ENCODE peak calls at places on chromosomes 13 and 19, in five cellular contexts. S, M, G, Z and L are unnamed samples.

GRCh38 chr13:87259479-87260083 is 411.6 kb upstream of the SLITRK5 start:
- DNase-seq in S (peak; percentile 13), M (peak; percentile 8), G (no peak), Z (no peak), L (no peak)

GRCh38 chr19:13396256-13397080 is 109.8 kb downstream of the CACNA1A start:
- DNase-seq in S (peak; percentile 72), M (peak; percentile 30), G (no peak), Z (peak; percentile 81), L (peak; percentile 78)

GRCh38 chr13:109971745-109972090 is 185.3 kb upstream of the IRS2 start:
- DNase-seq in S (no peak), M (no peak), G (no peak), Z (no peak), L (no peak)

GRCh38 chr13:43864921-43865320 is 14.6 kb downstream of the CCDC122 start:
- DNase-seq in S (no peak), M (no peak), G (no peak), Z (no peak), L (no peak)

GRCh38 chr13:20566424-20566916 is 487 bp upstream of the IFT88 start:
- DNase-seq in S (peak; percentile 48), M (peak; percentile 76), G (no peak), Z (peak; percentile 71), L (peak; percentile 17)

GRCh38 chr19:34253711-34254551 is 423 bp upstream of the GARRE1 start:
- DNase-seq in S (no peak), M (peak; percentile 66), G (no peak), Z (peak; percentile 91), L (peak; percentile 96)

GRCh38 chr19:55042344-55042678 is 4.2 kb upstream of the GP6 start:
- DNase-seq in S (no peak), M (no peak), G (no peak), Z (no peak), L (no peak)

GRCh38 chr19:12202250-12202649 is 39.4 kb downstream of the ZNF136 start:
- DNase-seq in S (no peak), M (peak; percentile 56), G (no peak), Z (peak; percentile 51), L (peak; percentile 51)

GRCh38 chr19:35742121-35742724 is at the start of gene IGFLR1:
- DNase-seq in S (no peak), M (no peak), G (peak; percentile 64), Z (no peak), L (no peak)

GRCh38 chr13:26872444-26873173 is 112.0 kb upstream of the GPR12 start:
- DNase-seq in S (peak; percentile 24), M (peak; percentile 31), G (no peak), Z (peak; percentile 61), L (peak; percentile 92)

GRCh38 chr19:4493929-4494690 is 22.0 kb downstream of the HDGFL2 start:
- DNase-seq in S (no peak), M (no peak), G (no peak), Z (no peak), L (no peak)

GRCh38 chr19:31154021-31154420 is 195.2 kb downstream of the TSHZ3 start:
- DNase-seq in S (no peak), M (no peak), G (no peak), Z (no peak), L (no peak)
- TF ChIP-seq CEBPB in S (no peak), M (no peak), G (no peak), Z (no peak), L (no peak)

GRCh38 chr13:98513837-98514236 is 63.1 kb downstream of the STK24 start:
- DNase-seq in S (no peak), M (no peak), G (no peak), Z (no peak), L (no peak)
- H3K79me2 ChIP-seq in S (peaks cover 100% of the 10 kb centered on the region), M (peaks cover 87% of the 10 kb centered on the region), G (peaks cover 82% of the 10 kb centered on the region), Z (peaks cover 56% of the 10 kb centered on the region), L (peaks cover 5% of the 10 kb centered on the region)

DNA sequence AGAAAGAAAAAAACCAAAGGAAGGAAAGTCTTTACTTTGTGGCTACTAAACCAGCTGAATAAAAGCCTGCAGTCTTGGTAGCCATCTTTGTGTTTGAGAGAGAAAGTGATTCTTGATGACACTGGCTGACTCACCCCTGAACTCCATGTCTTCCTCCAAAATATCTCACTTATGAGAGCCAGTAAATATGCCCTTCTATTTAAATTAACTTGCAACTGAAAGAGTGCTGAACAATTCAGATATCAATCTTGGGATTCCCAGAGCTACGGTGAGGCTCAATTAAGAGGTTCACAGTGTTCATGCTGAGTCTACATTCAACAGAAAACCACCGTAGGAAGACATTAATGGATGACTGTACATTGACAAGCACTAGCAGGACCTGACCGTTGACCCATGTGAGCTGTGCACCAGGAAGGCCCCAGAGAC is 57.9 kb downstream of the KCTD12 start:
- DNase-seq in S (no peak), M (no peak), G (no peak), Z (no peak), L (no peak)
- TF ChIP-seq CEBPB in S (no peak), M (no peak), G (no peak), Z (no peak), L (no peak)

DNA sequence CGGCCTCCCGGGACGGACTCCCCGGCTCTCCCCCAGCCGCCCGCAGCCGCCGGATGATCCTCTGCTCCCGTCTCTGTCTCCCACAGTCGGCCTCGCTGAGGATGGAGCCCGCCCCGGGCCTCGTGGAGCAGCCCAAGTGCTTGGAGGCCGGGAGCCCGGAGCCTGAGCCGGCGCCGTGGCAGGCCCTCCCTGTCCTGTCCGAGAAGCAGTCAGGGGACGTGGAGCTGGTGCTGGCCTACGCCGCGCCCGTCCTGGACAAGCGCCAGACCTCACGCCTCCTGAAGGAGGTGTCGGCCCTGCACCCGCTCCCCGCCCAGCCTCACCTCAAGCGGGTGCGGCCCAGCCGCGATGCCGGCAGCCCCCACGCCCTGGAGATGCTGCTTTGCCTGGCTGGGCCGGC is 6.8 kb downstream of the ADAT3 start:
- DNase-seq in S (no peak), M (no peak), G (no peak), Z (no peak), L (no peak)
- H3K79me2 ChIP-seq in S (peaks cover 83% of the 10 kb centered on the region), M (peaks cover 48% of the 10 kb centered on the region), G (peaks cover 26% of the 10 kb centered on the region), Z (peaks cover 70% of the 10 kb centered on the region), L (peaks cover 16% of the 10 kb centered on the region)

GRCh38 chr13:50810998-50811397 is 32.5 kb downstream of the DLEU7 start:
- DNase-seq in S (no peak), M (no peak), G (peak; percentile 76), Z (no peak), L (no peak)

GRCh38 chr13:50801087-50801931 is 42.2 kb downstream of the DLEU7 start:
- DNase-seq in S (peak; percentile 27), M (peak; percentile 57), G (peak; percentile 69), Z (peak; percentile 71), L (peak; percentile 77)

GRCh38 chr13:50809133-50810090 is 34.1 kb downstream of the DLEU7 start:
- DNase-seq in S (no peak), M (no peak), G (no peak), Z (no peak), L (no peak)

GRCh38 chr13:50810468-50810867 is 33.0 kb downstream of the DLEU7 start:
- DNase-seq in S (no peak), M (no peak), G (no peak), Z (no peak), L (no peak)

DNA sequence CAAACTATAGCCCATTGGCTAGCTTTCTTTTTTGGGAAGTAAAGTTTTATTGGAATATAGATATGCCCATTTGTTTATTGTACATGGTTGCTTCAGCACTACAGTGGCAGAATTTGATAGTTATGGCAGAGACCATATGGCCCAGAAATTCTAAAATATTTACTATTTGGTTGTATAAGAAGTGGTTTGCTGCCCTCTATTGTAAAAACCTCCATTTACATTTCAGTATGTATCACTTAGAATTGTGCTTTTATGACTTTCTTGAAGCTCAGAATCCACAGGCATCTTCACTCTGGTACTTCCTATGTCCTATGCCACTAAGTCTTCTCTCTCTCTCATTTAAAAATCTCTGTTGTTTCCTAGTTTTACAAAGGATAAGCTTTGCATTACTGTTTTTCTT is 37.7 kb downstream of the DLEU7 start:
- DNase-seq in S (peak; percentile 8), M (peak; percentile 5), G (no peak), Z (no peak), L (no peak)
- TF ChIP-seq CEBPB in S (no peak), M (no peak), G (no peak), Z (no peak), L (no peak)

GRCh38 chr13:32266130-32266529 is 49.0 kb downstream of the ZAR1L start:
- DNase-seq in S (no peak), M (peak; percentile 67), G (no peak), Z (no peak), L (no peak)

GRCh38 chr13:32262165-32262564 is 53.0 kb downstream of the ZAR1L start:
- DNase-seq in S (no peak), M (no peak), G (no peak), Z (no peak), L (no peak)

GRCh38 chr13:32265726-32266125 is 49.4 kb downstream of the ZAR1L start:
- DNase-seq in S (no peak), M (peak; percentile 35), G (no peak), Z (no peak), L (no peak)

GRCh38 chr13:32262619-32263018 is 52.5 kb downstream of the ZAR1L start:
- DNase-seq in S (no peak), M (no peak), G (no peak), Z (no peak), L (no peak)

DNA sequence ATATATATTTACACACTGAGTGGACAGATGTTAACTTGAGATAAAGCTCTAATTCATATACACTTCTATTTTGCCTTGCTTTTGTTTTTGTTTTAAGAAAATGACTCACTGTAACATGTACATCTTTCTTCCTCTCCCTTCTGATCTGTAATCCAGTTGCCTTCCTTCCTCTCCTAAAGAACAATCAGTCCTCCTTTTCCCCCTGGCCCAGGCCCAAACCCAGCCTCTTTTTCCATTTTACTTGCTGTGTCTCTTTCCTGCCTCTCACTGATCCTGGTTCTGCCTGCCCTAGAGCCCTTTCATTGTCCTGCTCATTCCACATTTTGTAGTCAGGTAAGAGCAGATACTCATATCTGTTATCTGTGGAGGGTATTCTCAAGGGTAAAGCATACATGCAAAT is 50.8 kb downstream of the ZAR1L start:
- DNase-seq in S (no peak), M (no peak), G (no peak), Z (no peak), L (no peak)
- H3K79me2 ChIP-seq in S (no peaks in the 10 kb centered on the region), M (no peaks in the 10 kb centered on the region), G (no peaks in the 10 kb centered on the region), Z (no peaks in the 10 kb centered on the region), L (no peaks in the 10 kb centered on the region)

GRCh38 chr13:114099918-114100445 is 32.4 kb downstream of the RASA3 start:
- DNase-seq in S (peak; percentile 42), M (peak; percentile 15), G (no peak), Z (no peak), L (no peak)
- TF ChIP-seq CEBPB in S (no peak), M (no peak), G (no peak), Z (no peak), L (no peak)

DNA sequence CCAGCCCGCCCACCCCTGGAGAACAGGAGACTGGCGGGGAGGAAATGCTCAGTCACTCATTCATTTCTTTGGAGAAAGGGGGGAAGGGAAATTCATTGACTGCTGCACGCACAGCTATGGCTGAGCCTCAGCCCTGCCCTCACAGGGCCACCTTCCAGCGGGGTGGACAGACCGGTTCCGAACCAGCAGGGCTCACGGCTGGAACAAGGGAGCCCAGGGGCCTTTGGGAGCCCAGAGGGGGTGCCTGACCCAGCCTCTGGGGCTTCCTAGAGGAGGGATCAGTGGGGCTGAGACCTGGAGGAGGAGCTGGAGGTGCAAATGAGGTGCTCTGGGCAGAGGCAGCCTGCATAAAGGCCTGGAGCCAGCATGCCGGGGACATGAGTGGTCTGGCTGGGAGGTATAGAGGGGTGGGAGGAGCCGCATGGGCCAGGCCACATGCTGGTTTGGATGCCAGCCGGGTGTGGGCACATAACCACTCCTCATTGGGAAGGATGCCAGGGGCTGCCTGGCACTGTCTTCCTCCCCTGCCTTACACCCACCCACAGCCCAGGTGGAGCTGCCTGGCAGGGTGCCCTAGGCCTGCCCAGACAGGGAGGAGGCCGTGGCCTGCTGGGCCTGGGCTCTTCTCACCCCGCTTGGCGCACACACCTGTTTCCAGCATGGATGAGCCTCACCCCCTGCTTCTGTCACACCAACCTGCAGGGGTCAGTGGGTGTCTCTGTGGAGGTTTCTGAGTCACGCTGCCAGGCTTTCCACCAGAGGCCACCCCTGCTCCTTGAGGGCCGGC is 26.9 kb downstream of the PPP5C start:
- DNase-seq in S (no peak), M (no peak), G (no peak), Z (no peak), L (peak; percentile 73)
- H3K79me2 ChIP-seq in S (peaks cover 68% of the 10 kb centered on the region), M (no peaks in the 10 kb centered on the region), G (peaks cover 7% of the 10 kb centered on the region), Z (peaks cover 20% of the 10 kb centered on the region), L (no peaks in the 10 kb centered on the region)